ENCODE peak calls at places on chromosomes 12 and 14, in eight cellular contexts. One of them, this sample, is unnamed.

GRCh38 chr12:69688021-69688420 is 11.1 kb downstream of the BEST3 start:
- DNase-seq in RCC 7860: peak
- DNase-seq in glutamatergic neuron: no peak
- DNase-seq in activated naive CD4-positive, alpha-beta T cell: no peak
- DNase-seq in KBM-7: no peak
- DNase-seq in ureter: no peak
- DNase-seq in HepG2: peak
- DNase-seq in aorta: no peak
- DNase-seq in this sample: no peak

GRCh38 chr14:92254786-92255185 is 68.2 kb upstream of the SLC24A4 start:
- DNase-seq in HepG2: no peak
- DNase-seq in aorta: peak
- DNase-seq in ureter: peak
- DNase-seq in activated naive CD4-positive, alpha-beta T cell: no peak
- DNase-seq in glutamatergic neuron: peak
- DNase-seq in KBM-7: no peak
- DNase-seq in RCC 7860: no peak
- DNase-seq in this sample: peak

GRCh38 chr14:50001999-50002925 is 109.4 kb downstream of the ARF6 start:
- DNase-seq in HepG2: no peak
- DNase-seq in ureter: peak
- DNase-seq in RCC 7860: peak
- DNase-seq in activated naive CD4-positive, alpha-beta T cell: no peak
- DNase-seq in KBM-7: peak
- DNase-seq in aorta: no peak
- DNase-seq in glutamatergic neuron: no peak
- DNase-seq in this sample: no peak

GRCh38 chr12:71107976-71108749 is 49.6 kb downstream of the TSPAN8 start:
- DNase-seq in KBM-7: no peak
- DNase-seq in RCC 7860: no peak
- DNase-seq in activated naive CD4-positive, alpha-beta T cell: no peak
- DNase-seq in aorta: no peak
- DNase-seq in HepG2: no peak
- DNase-seq in ureter: no peak
- DNase-seq in glutamatergic neuron: no peak
- DNase-seq in this sample: no peak

GRCh38 chr12:81417056-81417455 is 339.2 kb downstream of the ACSS3 start:
- DNase-seq in RCC 7860: no peak
- DNase-seq in KBM-7: no peak
- DNase-seq in activated naive CD4-positive, alpha-beta T cell: no peak
- DNase-seq in HepG2: no peak
- DNase-seq in glutamatergic neuron: no peak
- DNase-seq in aorta: no peak
- DNase-seq in ureter: no peak
- DNase-seq in this sample: no peak

GRCh38 chr14:83873626-83874025 is 1656.3 kb upstream of the FLRT2 start:
- DNase-seq in ureter: no peak
- DNase-seq in glutamatergic neuron: no peak
- DNase-seq in KBM-7: no peak
- DNase-seq in activated naive CD4-positive, alpha-beta T cell: no peak
- DNase-seq in RCC 7860: no peak
- DNase-seq in aorta: no peak
- DNase-seq in HepG2: no peak
- DNase-seq in this sample: no peak

GRCh38 chr12:112183141-112183581 is 57.8 kb downstream of the TRAFD1 start:
- DNase-seq in aorta: no peak
- DNase-seq in KBM-7: no peak
- DNase-seq in activated naive CD4-positive, alpha-beta T cell: no peak
- DNase-seq in glutamatergic neuron: no peak
- DNase-seq in HepG2: no peak
- DNase-seq in RCC 7860: peak
- DNase-seq in ureter: no peak
- DNase-seq in this sample: no peak

GRCh38 chr12:79174656-79175055 is 310.1 kb downstream of the SYT1 start:
- DNase-seq in KBM-7: no peak
- DNase-seq in RCC 7860: no peak
- DNase-seq in HepG2: peak
- DNase-seq in ureter: no peak
- DNase-seq in activated naive CD4-positive, alpha-beta T cell: no peak
- DNase-seq in glutamatergic neuron: no peak
- DNase-seq in aorta: no peak
- DNase-seq in this sample: no peak

GRCh38 chr12:58804749-58805148 is 115.6 kb downstream of the LRIG3 start:
- DNase-seq in aorta: no peak
- DNase-seq in RCC 7860: no peak
- DNase-seq in KBM-7: peak
- DNase-seq in glutamatergic neuron: no peak
- DNase-seq in HepG2: peak
- DNase-seq in ureter: no peak
- DNase-seq in activated naive CD4-positive, alpha-beta T cell: no peak
- DNase-seq in this sample: no peak

This sample was measured in tibial artery.